ENCODE peak calls at places on chromosomes 11 and 22, in six cellular contexts. C is psoas muscle; D is HT1080; H is NCI-H2081; Z is small intestine; A is CD8-positive, alpha-beta memory T cell. T is an unnamed sample.
A peak's percentile ranks its signal among the peaks of the same experiment; 100 is the strongest.

GRCh38 chr11:116387623-116388022 is 385.2 kb downstream of the BUD13 start:
- DNase-seq in D (no peak), C (no peak), H (no peak), A (no peak), Z (no peak), T (no peak)

GRCh38 chr22:20128902-20129746 is 2.5 kb upstream of the ZDHHC8 start:
- DNase-seq in C (no peak), D (no peak), Z (peak; percentile 46), H (peak; percentile 16), A (peak; percentile 39), T (peak; percentile 21)

GRCh38 chr11:88538088-88538487 is 200.6 kb upstream of the CTSC start:
- DNase-seq in D (peak; percentile 72), H (no peak), C (no peak), A (no peak), Z (no peak), T (no peak)

GRCh38 chr11:121800704-121801516 is 315.1 kb downstream of the BLID start:
- DNase-seq in H (no peak), D (no peak), A (no peak), Z (no peak), C (no peak), T (no peak)

GRCh38 chr11:69836401-69836800 is 17.2 kb upstream of the FGF3 start:
- DNase-seq in Z (no peak), H (no peak), D (no peak), A (no peak), C (no peak), T (no peak)

GRCh38 chr11:119995730-119996491 is 142.0 kb downstream of the TRIM29 start:
- DNase-seq in Z (no peak), C (no peak), D (no peak), H (no peak), A (no peak), T (no peak)

GRCh38 chr11:65637794-65638317 is at the start of gene SIPA1:
- DNase-seq in H (peak; percentile 57), D (peak; percentile 90), C (peak; percentile 73), Z (peak; percentile 62), A (peak; percentile 77), T (no peak)

GRCh38 chr11:71489311-71490043 is 36.5 kb downstream of the NADSYN1 start:
- DNase-seq in Z (no peak), C (no peak), A (no peak), D (peak; percentile 54), H (no peak), T (no peak)

GRCh38 chr11:33179431-33179830 is 18.2 kb upstream of the CSTF3 start:
- DNase-seq in H (no peak), A (no peak), C (no peak), Z (no peak), D (peak; percentile 68), T (no peak)

GRCh38 chr11:125351868-125352250 is 144.2 kb downstream of the FEZ1 start:
- DNase-seq in C (no peak), A (no peak), D (no peak), Z (no peak), H (no peak), T (no peak)

GRCh38 chr11:128548655-128549255 is 38.6 kb downstream of the ETS1 start:
- DNase-seq in D (no peak), A (no peak), C (peak; percentile 62), Z (peak; percentile 63), H (no peak), T (no peak)

GRCh38 chr11:35946766-35947165 is 2.9 kb downstream of the LDLRAD3 start:
- DNase-seq in D (no peak), C (no peak), A (no peak), Z (no peak), H (no peak), T (no peak)

GRCh38 chr11:34830648-34831047 is 85.5 kb downstream of the APIP start:
- DNase-seq in C (no peak), A (no peak), Z (no peak), D (no peak), H (no peak), T (no peak)

GRCh38 chr22:27718186-27719032 is 83.1 kb downstream of the MN1 start:
- DNase-seq in H (no peak), C (peak; percentile 84), Z (peak; percentile 23), D (peak; percentile 95), A (no peak), T (no peak)

GRCh38 chr22:34111210-34111824 is 191.0 kb upstream of the LARGE1 start:
- DNase-seq in H (no peak), Z (peak; percentile 57), C (no peak), D (no peak), A (no peak), T (no peak)

GRCh38 chr11:93000511-93001476 is 31.3 kb downstream of the MTNR1B start:
- DNase-seq in H (no peak), A (no peak), D (peak; percentile 83), Z (no peak), C (no peak), T (no peak)

GRCh38 chr11:64351136-64351631 is 7.8 kb upstream of the RPS6KA4 start:
- DNase-seq in D (no peak), A (no peak), Z (no peak), H (no peak), C (no peak), T (no peak)

GRCh38 chr11:14411818-14412217 is 52.8 kb upstream of the RRAS2 start:
- DNase-seq in A (no peak), D (peak; percentile 52), H (no peak), Z (no peak), C (peak; percentile 61), T (no peak)

GRCh38 chr11:18633256-18634139 is 644 bp downstream of the SPTY2D1 start:
- DNase-seq in A (no peak), D (no peak), H (no peak), C (peak; percentile 12), Z (peak; percentile 10), T (no peak)

GRCh38 chr11:131973017-131973416 is 602.6 kb downstream of the NTM start:
- DNase-seq in D (no peak), C (no peak), Z (no peak), H (no peak), A (no peak), T (no peak)

GRCh38 chr11:48064306-48064705 is 83.9 kb downstream of the PTPRJ start:
- DNase-seq in D (peak; percentile 37), H (no peak), C (no peak), A (no peak), Z (no peak), T (no peak)

GRCh38 chr22:39178206-39179111 is 26.0 kb upstream of the CBX7 start:
- DNase-seq in A (no peak), C (no peak), H (no peak), D (peak; percentile 45), Z (no peak), T (no peak)

T was measured in NCI-H2107.